ENCODE peak calls at places on chromosomes 3 and 15, in eight cellular contexts. One of them, this sample, is unnamed.

GRCh38 chr3:45642731-45643152 is 46.5 kb upstream of the SACM1L start:
- DNase-seq in T-helper 22 cell: no peak
- DNase-seq in K562: no peak
- DNase-seq in NCI-H2081: no peak
- DNase-seq in substantia nigra: no peak
- DNase-seq in effector CD4-positive, alpha-beta T cell: no peak
- DNase-seq in bronchial epithelial cell: no peak
- DNase-seq in HT1080: peak; percentile 39
- DNase-seq in this sample: no peak

GRCh38 chr3:71101581-71101980 is 481.9 kb downstream of the FOXP1 start:
- DNase-seq in T-helper 22 cell: no peak
- DNase-seq in K562: no peak
- DNase-seq in NCI-H2081: no peak
- DNase-seq in substantia nigra: no peak
- DNase-seq in effector CD4-positive, alpha-beta T cell: no peak
- DNase-seq in bronchial epithelial cell: no peak
- DNase-seq in HT1080: no peak
- DNase-seq in this sample: no peak

GRCh38 chr15:89512631-89513030 is 16.2 kb upstream of the RHCG start:
- DNase-seq in T-helper 22 cell: no peak
- DNase-seq in K562: no peak
- DNase-seq in NCI-H2081: no peak
- DNase-seq in substantia nigra: no peak
- DNase-seq in effector CD4-positive, alpha-beta T cell: no peak
- DNase-seq in bronchial epithelial cell: no peak
- DNase-seq in HT1080: no peak
- DNase-seq in this sample: no peak

GRCh38 chr15:36590838-36591237 is 11.4 kb downstream of the CDIN1 start:
- DNase-seq in T-helper 22 cell: no peak
- DNase-seq in K562: no peak
- DNase-seq in NCI-H2081: no peak
- DNase-seq in substantia nigra: no peak
- DNase-seq in effector CD4-positive, alpha-beta T cell: no peak
- DNase-seq in bronchial epithelial cell: peak; percentile 82
- DNase-seq in HT1080: peak; percentile 74
- DNase-seq in this sample: no peak

GRCh38 chr15:59371458-59372351 is 966 bp downstream of the MYO1E start:
- DNase-seq in T-helper 22 cell: no peak
- DNase-seq in K562: no peak
- DNase-seq in NCI-H2081: peak; percentile 46
- DNase-seq in substantia nigra: no peak
- DNase-seq in effector CD4-positive, alpha-beta T cell: no peak
- DNase-seq in bronchial epithelial cell: no peak
- DNase-seq in HT1080: peak; percentile 10
- DNase-seq in this sample: no peak

GRCh38 chr3:67531149-67532101 is 123.0 kb downstream of the SUCLG2 start:
- DNase-seq in T-helper 22 cell: no peak
- DNase-seq in K562: no peak
- DNase-seq in NCI-H2081: no peak
- DNase-seq in substantia nigra: no peak
- DNase-seq in effector CD4-positive, alpha-beta T cell: no peak
- DNase-seq in bronchial epithelial cell: no peak
- DNase-seq in HT1080: peak; percentile 16
- DNase-seq in this sample: no peak

GRCh38 chr3:185250247-185250646 is 3.6 kb downstream of the EHHADH start:
- DNase-seq in T-helper 22 cell: no peak
- DNase-seq in K562: no peak
- DNase-seq in NCI-H2081: no peak
- DNase-seq in substantia nigra: no peak
- DNase-seq in effector CD4-positive, alpha-beta T cell: no peak
- DNase-seq in bronchial epithelial cell: no peak
- DNase-seq in HT1080: no peak
- DNase-seq in this sample: no peak

GRCh38 chr15:80560601-80561025 is 134.5 kb upstream of the ABHD17C start:
- DNase-seq in T-helper 22 cell: no peak
- DNase-seq in K562: peak; percentile 12
- DNase-seq in NCI-H2081: no peak
- DNase-seq in substantia nigra: no peak
- DNase-seq in effector CD4-positive, alpha-beta T cell: no peak
- DNase-seq in bronchial epithelial cell: no peak
- DNase-seq in HT1080: no peak
- DNase-seq in this sample: no peak

GRCh38 chr3:178393833-178394232 is 142.4 kb upstream of the KCNMB2 start:
- DNase-seq in T-helper 22 cell: no peak
- DNase-seq in K562: no peak
- DNase-seq in NCI-H2081: no peak
- DNase-seq in substantia nigra: no peak
- DNase-seq in effector CD4-positive, alpha-beta T cell: no peak
- DNase-seq in bronchial epithelial cell: peak; percentile 69
- DNase-seq in HT1080: peak; percentile 26
- DNase-seq in this sample: no peak

GRCh38 chr3:52880047-52880446 is 17.3 kb downstream of the STIMATE start:
- DNase-seq in T-helper 22 cell: no peak
- DNase-seq in K562: no peak
- DNase-seq in NCI-H2081: no peak
- DNase-seq in substantia nigra: no peak
- DNase-seq in effector CD4-positive, alpha-beta T cell: no peak
- DNase-seq in bronchial epithelial cell: no peak
- DNase-seq in HT1080: no peak
- DNase-seq in this sample: no peak

GRCh38 chr15:88630141-88630721 is 8.6 kb upstream of the ISG20 start:
- DNase-seq in T-helper 22 cell: no peak
- DNase-seq in K562: no peak
- DNase-seq in NCI-H2081: no peak
- DNase-seq in substantia nigra: no peak
- DNase-seq in effector CD4-positive, alpha-beta T cell: no peak
- DNase-seq in bronchial epithelial cell: peak; percentile 55
- DNase-seq in HT1080: peak; percentile 79
- DNase-seq in this sample: peak; percentile 73

GRCh38 chr15:79640206-79640605 is 208.1 kb downstream of the MINAR1 start:
- DNase-seq in T-helper 22 cell: no peak
- DNase-seq in K562: no peak
- DNase-seq in NCI-H2081: no peak
- DNase-seq in substantia nigra: no peak
- DNase-seq in effector CD4-positive, alpha-beta T cell: no peak
- DNase-seq in bronchial epithelial cell: peak; percentile 47
- DNase-seq in HT1080: peak; percentile 96
- DNase-seq in this sample: no peak

GRCh38 chr15:29480278-29480677 is 210.7 kb upstream of the NSMCE3 start:
- DNase-seq in T-helper 22 cell: no peak
- DNase-seq in K562: no peak
- DNase-seq in NCI-H2081: no peak
- DNase-seq in substantia nigra: no peak
- DNase-seq in effector CD4-positive, alpha-beta T cell: no peak
- DNase-seq in bronchial epithelial cell: no peak
- DNase-seq in HT1080: no peak
- DNase-seq in this sample: no peak

GRCh38 chr3:139292933-139293664 is 50.7 kb upstream of the MRPS22 start:
- DNase-seq in T-helper 22 cell: no peak
- DNase-seq in K562: no peak
- DNase-seq in NCI-H2081: no peak
- DNase-seq in substantia nigra: no peak
- DNase-seq in effector CD4-positive, alpha-beta T cell: no peak
- DNase-seq in bronchial epithelial cell: no peak
- DNase-seq in HT1080: no peak
- DNase-seq in this sample: no peak

GRCh38 chr3:142273501-142273900 is 48.1 kb upstream of the GK5 start:
- DNase-seq in T-helper 22 cell: no peak
- DNase-seq in K562: no peak
- DNase-seq in NCI-H2081: no peak
- DNase-seq in substantia nigra: no peak
- DNase-seq in effector CD4-positive, alpha-beta T cell: no peak
- DNase-seq in bronchial epithelial cell: no peak
- DNase-seq in HT1080: no peak
- DNase-seq in this sample: no peak

GRCh38 chr3:43372007-43372754 is 85.8 kb downstream of the SNRK start:
- DNase-seq in T-helper 22 cell: no peak
- DNase-seq in K562: no peak
- DNase-seq in NCI-H2081: no peak
- DNase-seq in substantia nigra: no peak
- DNase-seq in effector CD4-positive, alpha-beta T cell: no peak
- DNase-seq in bronchial epithelial cell: no peak
- DNase-seq in HT1080: no peak
- DNase-seq in this sample: no peak

GRCh38 chr3:143950810-143951209 is 20.8 kb upstream of the DIPK2A start:
- DNase-seq in T-helper 22 cell: no peak
- DNase-seq in K562: no peak
- DNase-seq in NCI-H2081: no peak
- DNase-seq in substantia nigra: no peak
- DNase-seq in effector CD4-positive, alpha-beta T cell: no peak
- DNase-seq in bronchial epithelial cell: no peak
- DNase-seq in HT1080: no peak
- DNase-seq in this sample: no peak

GRCh38 chr15:40010681-40011080 is 28.3 kb downstream of the SRP14 start:
- DNase-seq in T-helper 22 cell: no peak
- DNase-seq in K562: no peak
- DNase-seq in NCI-H2081: no peak
- DNase-seq in substantia nigra: no peak
- DNase-seq in effector CD4-positive, alpha-beta T cell: no peak
- DNase-seq in bronchial epithelial cell: no peak
- DNase-seq in HT1080: no peak
- DNase-seq in this sample: no peak

GRCh38 chr15:38696790-38697495 is 132.3 kb upstream of the RASGRP1 start:
- DNase-seq in T-helper 22 cell: no peak
- DNase-seq in K562: no peak
- DNase-seq in NCI-H2081: no peak
- DNase-seq in substantia nigra: no peak
- DNase-seq in effector CD4-positive, alpha-beta T cell: no peak
- DNase-seq in bronchial epithelial cell: no peak
- DNase-seq in HT1080: no peak
- DNase-seq in this sample: no peak

GRCh38 chr15:85421116-85421925 is 40.9 kb downstream of the AKAP13 start:
- DNase-seq in T-helper 22 cell: no peak
- DNase-seq in K562: no peak
- DNase-seq in NCI-H2081: no peak
- DNase-seq in substantia nigra: no peak
- DNase-seq in effector CD4-positive, alpha-beta T cell: no peak
- DNase-seq in bronchial epithelial cell: no peak
- DNase-seq in HT1080: no peak
- DNase-seq in this sample: no peak

This sample was measured in CD4-positive, CD25-positive, alpha-beta regulatory T cell.